ENCODE peak calls at places on chromosomes 1 and 21, in six cellular contexts. J is body of pancreas, G is hepatocyte, E is H7, A is tibial artery, P is astrocyte of the cerebellum. H is an unnamed sample.
A peak's percentile ranks its signal among the peaks of the same experiment; 100 is the strongest.

GRCh38 chr1:239718997-239719628 is 332.7 kb downstream of the CHRM3 start:
- DNase-seq in J (no peak), G (no peak), E (no peak), A (no peak), P (no peak), H (no peak)

GRCh38 chr1:20051218-20051829 is 18.7 kb upstream of the PLA2G5 start:
- DNase-seq in J (no peak), G (no peak), E (no peak), A (no peak), P (no peak), H (no peak)

GRCh38 chr1:237938553-237938952 is 47.8 kb upstream of the ZP4 start:
- DNase-seq in J (no peak), G (no peak), E (peak; percentile 16), A (no peak), P (no peak), H (no peak)

GRCh38 chr1:91732291-91732953 is 153.5 kb downstream of the TGFBR3 start:
- DNase-seq in J (no peak), G (peak; percentile 84), E (no peak), A (no peak), P (peak; percentile 80), H (no peak)

GRCh38 chr21:33899199-33899598 is 16.4 kb downstream of the ATP5PO start:
- DNase-seq in J (no peak), G (no peak), E (no peak), A (no peak), P (peak; percentile 48), H (no peak)

GRCh38 chr1:25486602-25487001 is 55.9 kb downstream of the MACO1 start:
- DNase-seq in J (no peak), G (no peak), E (no peak), A (no peak), P (peak; percentile 18), H (no peak)

GRCh38 chr1:232487236-232487635 is 142.7 kb downstream of the SIPA1L2 start:
- DNase-seq in J (no peak), G (no peak), E (no peak), A (no peak), P (no peak), H (no peak)

GRCh38 chr1:156748670-156749428 is 2.6 kb downstream of the HDGF start:
- DNase-seq in J (peak; percentile 49), G (peak; percentile 70), E (peak; percentile 16), A (peak; percentile 81), P (no peak), H (no peak)

GRCh38 chr21:45631540-45631939 is 12.0 kb upstream of the PCBP3 start:
- DNase-seq in J (no peak), G (peak; percentile 1), E (no peak), A (peak; percentile 56), P (no peak), H (no peak)

GRCh38 chr1:240226102-240226501 is 134.4 kb downstream of the FMN2 start:
- DNase-seq in J (no peak), G (no peak), E (no peak), A (no peak), P (no peak), H (no peak)

GRCh38 chr21:26754853-26755252 is 90.4 kb downstream of the ADAMTS1 start:
- DNase-seq in J (no peak), G (no peak), E (no peak), A (no peak), P (no peak), H (no peak)

GRCh38 chr1:8911416-8912309 is 33.2 kb upstream of the ENO1 start:
- DNase-seq in J (no peak), G (no peak), E (peak; percentile 80), A (no peak), P (no peak), H (no peak)

GRCh38 chr1:1975535-1975934 is 28.1 kb downstream of the CFAP74 start:
- DNase-seq in J (no peak), G (no peak), E (no peak), A (no peak), P (no peak), H (no peak)

GRCh38 chr21:31957631-31958030 is 84.8 kb downstream of the HUNK start:
- DNase-seq in J (no peak), G (no peak), E (no peak), A (no peak), P (no peak), H (no peak)

GRCh38 chr1:46204406-46204742 is 1.2 kb downstream of the LURAP1 start:
- DNase-seq in J (no peak), G (no peak), E (peak; percentile 19), A (peak; percentile 86), P (no peak), H (no peak)
- H3K4me3 ChIP-seq in J (no peak overlapping the region), G (no peak overlapping the region), E (no peak overlapping the region), A (peak overlapping the region; percentile 94), P (peak overlapping the region; percentile 80), H (peak overlapping the region; percentile 98)

DNA sequence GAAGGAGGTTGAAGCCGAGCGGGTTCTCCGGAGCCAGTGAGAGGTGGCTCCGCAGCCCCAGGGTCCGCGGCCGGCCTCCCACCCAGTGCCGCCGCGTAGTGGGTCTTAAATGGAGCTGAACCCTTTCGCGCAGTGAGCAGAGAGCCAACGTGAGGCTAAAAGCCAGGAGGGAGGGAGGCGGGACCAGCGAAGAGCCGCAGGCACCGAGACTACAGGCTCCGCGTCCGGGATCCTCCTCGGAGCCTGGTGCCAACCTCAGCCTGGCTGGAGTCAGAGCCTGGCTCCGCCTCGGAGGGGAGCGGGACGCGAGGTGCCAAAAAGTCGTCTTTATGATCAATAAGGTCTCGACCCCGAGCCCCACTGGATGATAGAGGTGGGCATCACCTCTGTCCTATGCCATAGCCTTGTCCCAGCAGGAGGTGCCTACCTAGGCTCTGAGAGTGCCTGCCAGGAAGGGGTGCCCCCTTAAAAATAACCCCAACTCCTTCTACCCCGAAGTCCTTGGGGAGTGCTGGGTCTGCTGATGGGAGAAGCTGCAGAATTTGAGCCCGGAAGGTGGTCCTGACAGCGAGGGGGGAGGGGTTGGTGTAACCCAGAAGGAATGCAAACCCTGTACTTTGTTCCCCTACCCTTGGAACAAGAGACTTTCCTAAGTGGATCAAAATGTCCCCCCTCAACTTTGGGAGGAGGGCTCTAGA is 1.6 kb downstream of the IGSF21 start:
- DNase-seq in J (no peak), G (no peak), E (peak; percentile 82), A (no peak), P (no peak), H (no peak)
- H3K4me3 ChIP-seq in J (no peak overlapping the region), G (no peak overlapping the region), E (peak overlapping the region; percentile 63), A (peak overlapping the region; percentile 37), P (no peak overlapping the region), H (peak overlapping the region; percentile 63)

GRCh38 chr1:53470584-53470983 is 11.4 kb downstream of the DMRTB1 start:
- DNase-seq in J (no peak), G (no peak), E (peak; percentile 58), A (no peak), P (no peak), H (no peak)
- H3K4me3 ChIP-seq in J (no peak overlapping the region), G (no peak overlapping the region), E (no peak overlapping the region), A (no peak overlapping the region), P (peak overlapping the region; percentile 12), H (no peak overlapping the region)

DNA sequence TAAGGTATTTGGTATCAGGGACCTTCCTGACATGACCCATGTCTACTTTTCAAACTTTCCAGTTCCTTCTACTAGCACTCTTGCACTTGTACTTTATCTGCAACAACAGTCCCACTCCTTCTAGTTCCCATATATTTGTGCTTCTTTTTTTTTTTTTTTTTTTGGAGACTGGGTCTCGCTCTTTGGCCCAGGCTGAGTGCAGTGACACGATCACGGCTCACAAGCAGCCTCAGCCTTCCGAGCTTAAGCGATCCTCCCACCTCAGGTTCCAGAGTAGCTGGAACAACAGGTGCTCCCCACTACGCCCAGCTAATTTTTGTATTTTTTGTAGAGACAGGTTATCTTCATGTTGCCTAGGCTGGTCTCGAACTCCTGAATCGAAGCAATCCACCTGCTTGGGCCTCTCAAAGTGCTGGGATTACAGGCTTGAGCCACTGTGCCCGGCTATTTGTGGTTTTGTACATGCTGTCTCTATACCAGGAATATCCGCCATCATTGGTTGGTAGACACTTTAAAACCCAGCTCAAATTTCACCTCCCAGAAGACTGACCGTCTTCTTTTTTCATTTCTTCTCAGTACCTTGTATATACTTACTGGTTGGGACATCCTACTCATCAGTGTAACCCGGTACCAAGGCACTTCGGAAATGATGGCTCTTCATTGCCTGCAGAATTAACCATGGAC is 1.1 kb downstream of the ZMYM1 start:
- DNase-seq in J (no peak), G (no peak), E (no peak), A (no peak), P (no peak), H (no peak)
- H3K4me3 ChIP-seq in J (no peak overlapping the region), G (peak overlapping the region; percentile 58), E (peak overlapping the region; percentile 76), A (peak overlapping the region; percentile 64), P (peak overlapping the region; percentile 76), H (peak overlapping the region; percentile 95)

GRCh38 chr1:161305872-161306519 is 3.8 kb downstream of the MPZ start:
- DNase-seq in J (peak; percentile 87), G (peak; percentile 91), E (peak; percentile 97), A (peak; percentile 76), P (no peak), H (peak; percentile 21)

GRCh38 chr1:161307230-161307768 is 2.5 kb downstream of the MPZ start:
- DNase-seq in J (no peak), G (no peak), E (no peak), A (no peak), P (no peak), H (no peak)

GRCh38 chr1:161307892-161308638 is 1.7 kb downstream of the MPZ start:
- DNase-seq in J (no peak), G (no peak), E (no peak), A (no peak), P (no peak), H (no peak)

GRCh38 chr1:161309868-161310267 is at the start of gene MPZ:
- DNase-seq in J (no peak), G (no peak), E (peak; percentile 32), A (no peak), P (no peak), H (no peak)

GRCh38 chr1:161304927-161305871 is 4.6 kb downstream of the MPZ start:
- DNase-seq in J (no peak), G (no peak), E (peak; percentile 64), A (no peak), P (no peak), H (no peak)
- H3K4me3 ChIP-seq in J (peak overlapping the region; percentile 19), G (peak overlapping the region; percentile 56), E (peak overlapping the region; percentile 95), A (peak overlapping the region; percentile 53), P (peak overlapping the region; percentile 64), H (peak overlapping the region; percentile 82)

GRCh38 chr1:7409278-7409677 is 361.8 kb upstream of the VAMP3 start:
- DNase-seq in J (no peak), G (peak; percentile 43), E (peak; percentile 25), A (peak; percentile 58), P (no peak), H (no peak)

GRCh38 chr1:7408771-7409150 is 362.3 kb upstream of the VAMP3 start:
- DNase-seq in J (no peak), G (no peak), E (peak; percentile 8), A (peak; percentile 59), P (no peak), H (no peak)

GRCh38 chr1:7406641-7407546 is 364.2 kb upstream of the VAMP3 start:
- DNase-seq in J (no peak), G (no peak), E (peak; percentile 59), A (peak; percentile 58), P (no peak), H (no peak)

GRCh38 chr1:7407547-7407895 is 363.6 kb upstream of the VAMP3 start:
- DNase-seq in J (no peak), G (no peak), E (no peak), A (peak; percentile 41), P (no peak), H (no peak)

GRCh38 chr1:7407980-7408770 is 362.9 kb upstream of the VAMP3 start:
- DNase-seq in J (no peak), G (no peak), E (peak; percentile 38), A (peak; percentile 47), P (no peak), H (no peak)
- H3K4me3 ChIP-seq in J (no peak overlapping the region), G (no peak overlapping the region), E (no peak overlapping the region), A (no peak overlapping the region), P (no peak overlapping the region), H (no peak overlapping the region)

H was measured in thoracic aorta.